ENCODE peak calls at places on chromosomes 6 and 20, in nine cellular contexts. D, N, V, P, M, E, K, Y and X are unnamed samples.

GRCh38 chr6:74607468-74607867 is 598.4 kb downstream of the COL12A1 start:
- DNase-seq in D (no peak), N (no peak), V (no peak), P (no peak), M (no peak), E (no peak), K (no peak), Y (no peak), X (no peak)

GRCh38 chr6:153392156-153392555 is 261.1 kb upstream of the RGS17 start:
- DNase-seq in D (no peak), N (no peak), V (peak; percentile 28), P (no peak), M (no peak), E (no peak), K (no peak), Y (no peak), X (no peak)

GRCh38 chr6:47153066-47153755 is 111.1 kb upstream of the ADGRF1 start:
- DNase-seq in D (no peak), N (peak; percentile 33), V (no peak), P (no peak), M (no peak), E (no peak), K (no peak), Y (no peak), X (peak; percentile 34)

GRCh38 chr20:25750765-25751696 is 54.4 kb upstream of the ZNF337 start:
- DNase-seq in D (peak; percentile 66), N (peak; percentile 28), V (peak; percentile 19), P (peak; percentile 65), M (peak; percentile 30), E (peak; percentile 52), K (no peak), Y (peak; percentile 65), X (peak; percentile 86)

GRCh38 chr20:56273491-56273890 is 25.0 kb downstream of the MC3R start:
- DNase-seq in D (no peak), N (no peak), V (no peak), P (no peak), M (no peak), E (no peak), K (no peak), Y (no peak), X (no peak)

GRCh38 chr20:32479012-32479411 is 106.1 kb downstream of the NOL4L start:
- DNase-seq in D (no peak), N (no peak), V (no peak), P (no peak), M (no peak), E (no peak), K (no peak), Y (no peak), X (no peak)

GRCh38 chr20:37319120-37319717 is 26.7 kb upstream of the SRC start:
- DNase-seq in D (no peak), N (peak; percentile 66), V (peak; percentile 73), P (no peak), M (no peak), E (no peak), K (no peak), Y (peak; percentile 43), X (no peak)

GRCh38 chr6:143301204-143301603 is 149.3 kb downstream of the ADAT2 start:
- DNase-seq in D (no peak), N (no peak), V (peak; percentile 8), P (no peak), M (no peak), E (no peak), K (no peak), Y (no peak), X (no peak)

GRCh38 chr20:9374480-9374879 is 139.9 kb upstream of the LAMP5 start:
- DNase-seq in D (no peak), N (peak; percentile 58), V (no peak), P (no peak), M (no peak), E (no peak), K (no peak), Y (no peak), X (no peak)

GRCh38 chr6:168133186-168133585 is 54.2 kb upstream of the FRMD1 start:
- DNase-seq in D (no peak), N (peak; percentile 53), V (peak; percentile 56), P (no peak), M (peak; percentile 50), E (no peak), K (peak; percentile 64), Y (peak; percentile 43), X (no peak)

GRCh38 chr6:148298683-148299082 is 44.0 kb upstream of the SASH1 start:
- DNase-seq in D (no peak), N (no peak), V (no peak), P (no peak), M (no peak), E (no peak), K (no peak), Y (no peak), X (no peak)

GRCh38 chr6:106749611-106750010 is 120.2 kb downstream of the QRSL1 start:
- DNase-seq in D (no peak), N (peak; percentile 30), V (no peak), P (no peak), M (no peak), E (no peak), K (no peak), Y (no peak), X (no peak)

GRCh38 chr20:56631990-56632327 is 2.9 kb downstream of the TFAP2C start:
- DNase-seq in D (no peak), N (no peak), V (no peak), P (no peak), M (no peak), E (no peak), K (no peak), Y (no peak), X (no peak)

GRCh38 chr6:154536922-154537449 is 26.5 kb upstream of the CNKSR3 start:
- DNase-seq in D (no peak), N (no peak), V (no peak), P (no peak), M (no peak), E (no peak), K (no peak), Y (no peak), X (no peak)

GRCh38 chr6:108565893-108566292 is 5.2 kb downstream of the FOXO3 start:
- DNase-seq in D (no peak), N (peak; percentile 88), V (no peak), P (peak; percentile 36), M (peak; percentile 37), E (no peak), K (peak; percentile 88), Y (peak; percentile 66), X (no peak)

GRCh38 chr6:168209420-168209819 is 110.2 kb downstream of the DACT2 start:
- DNase-seq in D (no peak), N (no peak), V (no peak), P (no peak), M (no peak), E (no peak), K (no peak), Y (peak; percentile 15), X (no peak)

GRCh38 chr20:32509639-32510066 is 75.5 kb downstream of the NOL4L start:
- DNase-seq in D (no peak), N (peak; percentile 54), V (no peak), P (peak; percentile 47), M (no peak), E (no peak), K (no peak), Y (peak; percentile 82), X (peak; percentile 66)

GRCh38 chr20:54879393-54879792 is 404.0 kb downstream of the DOK5 start:
- DNase-seq in D (no peak), N (no peak), V (no peak), P (no peak), M (no peak), E (no peak), K (no peak), Y (no peak), X (no peak)

GRCh38 chr6:33692760-33693158 is 18.7 kb downstream of the UQCC2 start:
- DNase-seq in D (no peak), N (peak; percentile 7), V (no peak), P (peak; percentile 67), M (peak; percentile 59), E (no peak), K (peak; percentile 78), Y (peak; percentile 93), X (no peak)

GRCh38 chr20:10381477-10381876 is 52.5 kb downstream of the MKKS start:
- DNase-seq in D (no peak), N (no peak), V (no peak), P (no peak), M (no peak), E (no peak), K (no peak), Y (no peak), X (no peak)

GRCh38 chr20:15836634-15837033 is 736.6 kb downstream of the KIF16B start:
- DNase-seq in D (no peak), N (no peak), V (no peak), P (no peak), M (no peak), E (no peak), K (no peak), Y (no peak), X (no peak)
- H3K9me3 ChIP-seq in D (no peaks in the 10 kb centered on the region), N (peaks cover 4% of the 10 kb centered on the region), V (no peaks in the 10 kb centered on the region), P (no peaks in the 10 kb centered on the region), M (no peaks in the 10 kb centered on the region), E (no peaks in the 10 kb centered on the region), K (no peaks in the 10 kb centered on the region), Y (no peaks in the 10 kb centered on the region), X (no peaks in the 10 kb centered on the region)

DNA sequence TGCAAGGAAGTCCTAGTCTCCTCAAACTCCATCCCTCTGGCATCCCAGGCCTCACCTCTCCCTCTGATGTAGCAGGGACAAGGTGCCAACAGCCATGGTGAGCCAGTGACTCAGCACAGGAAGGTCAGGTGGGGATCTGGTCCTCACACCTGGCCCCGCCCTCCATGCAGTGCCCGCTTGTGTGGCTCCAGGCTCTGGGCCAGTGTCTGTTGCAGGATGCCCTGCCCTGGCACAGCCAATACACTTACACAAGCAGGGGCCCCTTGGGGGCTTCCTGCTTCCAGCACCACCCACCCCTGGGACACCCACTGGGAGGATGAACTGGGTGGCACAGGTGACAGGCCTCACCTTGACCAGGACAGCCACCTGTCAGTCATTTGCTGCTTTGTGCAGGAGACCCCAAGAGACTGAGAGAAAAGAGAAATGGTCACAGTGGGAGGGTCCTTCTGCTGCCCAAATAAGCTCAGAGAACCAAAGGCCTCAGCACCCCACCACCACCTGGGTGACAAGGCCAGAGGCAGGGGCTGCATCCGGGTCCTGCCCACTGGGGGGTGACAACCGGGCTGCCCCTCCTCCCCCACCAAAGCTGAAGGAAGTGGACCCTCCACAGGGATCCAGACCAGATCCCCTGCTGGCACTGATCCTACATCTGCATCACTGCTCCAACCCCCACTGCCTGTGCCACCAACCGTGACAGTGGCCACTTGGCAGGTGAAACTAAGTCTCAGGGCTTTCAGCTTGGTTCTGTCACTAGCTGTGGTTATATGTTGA is 658.8 kb upstream of the DEFB115 start:
- DNase-seq in D (no peak), N (no peak), V (no peak), P (no peak), M (no peak), E (no peak), K (no peak), Y (no peak), X (no peak)
- H3K9me3 ChIP-seq in D (no peaks in the 10 kb centered on the region), N (peaks cover 29% of the 10 kb centered on the region), V (peaks cover 12% of the 10 kb centered on the region), P (no peaks in the 10 kb centered on the region), M (no peaks in the 10 kb centered on the region), E (no peaks in the 10 kb centered on the region), K (no peaks in the 10 kb centered on the region), Y (no peaks in the 10 kb centered on the region), X (peaks cover 18% of the 10 kb centered on the region)

GRCh38 chr6:44761046-44761445 is 373.5 kb downstream of the CDC5L start:
- DNase-seq in D (no peak), N (no peak), V (no peak), P (no peak), M (no peak), E (no peak), K (no peak), Y (no peak), X (no peak)
- H3K9me3 ChIP-seq in D (no peaks in the 10 kb centered on the region), N (peaks cover 3% of the 10 kb centered on the region), V (no peaks in the 10 kb centered on the region), P (peaks cover 22% of the 10 kb centered on the region), M (peaks cover 18% of the 10 kb centered on the region), E (no peaks in the 10 kb centered on the region), K (no peaks in the 10 kb centered on the region), Y (peaks cover 11% of the 10 kb centered on the region), X (no peaks in the 10 kb centered on the region)

GRCh38 chr6:27448456-27448855 is 24.4 kb downstream of the ZNF184 start:
- DNase-seq in D (no peak), N (no peak), V (no peak), P (no peak), M (no peak), E (no peak), K (no peak), Y (no peak), X (no peak)
- H3K9me3 ChIP-seq in D (no peaks in the 10 kb centered on the region), N (peaks cover 47% of the 10 kb centered on the region), V (peaks cover 49% of the 10 kb centered on the region), P (peaks cover 65% of the 10 kb centered on the region), M (peaks cover 83% of the 10 kb centered on the region), E (peaks cover 3% of the 10 kb centered on the region), K (peaks cover 46% of the 10 kb centered on the region), Y (peaks cover 73% of the 10 kb centered on the region), X (peaks cover 32% of the 10 kb centered on the region)